ENCODE peak calls at places on chromosome 1, in four cellular contexts. G, C, Z and M are unnamed samples.

GRCh38 chr1:211638246-211638645 is 37.2 kb downstream of the NEK2 start:
- DNase-seq in G (no peak), C (no peak), Z (no peak), M (no peak)

GRCh38 chr1:31297273-31298247 is 728 bp downstream of the ZCCHC17 start:
- DNase-seq in Z (no peak), G (peak), C (no peak), M (no peak)

GRCh38 chr1:236156512-236157208 is 14.3 kb downstream of the GPR137B start:
- DNase-seq in C (peak), G (no peak), Z (no peak), M (peak)

GRCh38 chr1:167452483-167452882 is 65.8 kb downstream of the CD247 start:
- DNase-seq in C (no peak), G (no peak), Z (no peak), M (no peak)

GRCh38 chr1:220498188-220498587 is 29.7 kb upstream of the MARK1 start:
- DNase-seq in C (no peak), Z (no peak), G (no peak), M (no peak)

GRCh38 chr1:43147625-43148319 is 24.3 kb downstream of the EBNA1BP2 start:
- DNase-seq in C (peak), Z (peak), G (peak), M (no peak)

GRCh38 chr1:32816676-32817158 is 441 bp downstream of the YARS1 start:
- DNase-seq in C (no peak), Z (no peak), G (peak), M (no peak)

GRCh38 chr1:227793948-227794812 is 21.3 kb upstream of the PRSS38 start:
- DNase-seq in Z (peak), G (peak), C (no peak), M (no peak)

GRCh38 chr1:64019818-64020217 is 183.6 kb upstream of the UBE2U start:
- DNase-seq in C (no peak), Z (no peak), G (peak), M (peak)

GRCh38 chr1:80212021-80212420 is 1205.5 kb upstream of the ADGRL4 start:
- DNase-seq in C (no peak), Z (no peak), G (peak), M (no peak)